ENCODE peak calls at places on chromosomes 13 and 19, in nine cellular contexts. One of them, this sample, is unnamed.

GRCh38 chr13:59250276-59250990 is 913.3 kb downstream of the DIAPH3 start:
- DNase-seq in CD4-positive, alpha-beta T cell: no peak
- DNase-seq in psoas muscle: no peak
- DNase-seq in stimulated activated CD4-positive, alpha-beta T cell treated with anti-CD3 and anti-CD28 coated beads, Interleukin-4, amount 100 ng/mL, for 1 hour: no peak
- DNase-seq in ELR: no peak
- DNase-seq in colonic mucosa: no peak
- DNase-seq in body of pancreas: no peak
- DNase-seq in NCI-H774: no peak
- DNase-seq in B cell: no peak
- DNase-seq in this sample: no peak

GRCh38 chr13:27953671-27954405 is 15.3 kb downstream of the CDX2 start:
- DNase-seq in CD4-positive, alpha-beta T cell: peak; percentile 10
- DNase-seq in NCI-H774: peak; percentile 65
- DNase-seq in colonic mucosa: peak; percentile 82
- DNase-seq in body of pancreas: peak; percentile 87
- DNase-seq in stimulated activated CD4-positive, alpha-beta T cell treated with anti-CD3 and anti-CD28 coated beads, Interleukin-4, amount 100 ng/mL, for 1 hour: peak; percentile 69
- DNase-seq in B cell: peak; percentile 85
- DNase-seq in psoas muscle: peak; percentile 71
- DNase-seq in ELR: peak; percentile 72
- DNase-seq in this sample: peak; percentile 78

GRCh38 chr13:111905609-111905945 is 161.4 kb upstream of the SOX1 start:
- DNase-seq in NCI-H774: no peak
- DNase-seq in psoas muscle: no peak
- DNase-seq in body of pancreas: no peak
- DNase-seq in CD4-positive, alpha-beta T cell: no peak
- DNase-seq in colonic mucosa: no peak
- DNase-seq in stimulated activated CD4-positive, alpha-beta T cell treated with anti-CD3 and anti-CD28 coated beads, Interleukin-4, amount 100 ng/mL, for 1 hour: no peak
- DNase-seq in ELR: no peak
- DNase-seq in B cell: no peak
- DNase-seq in this sample: no peak

GRCh38 chr19:34306213-34306661 is 51.9 kb downstream of the GARRE1 start:
- DNase-seq in NCI-H774: no peak
- DNase-seq in B cell: no peak
- DNase-seq in body of pancreas: peak; percentile 81
- DNase-seq in psoas muscle: no peak
- DNase-seq in stimulated activated CD4-positive, alpha-beta T cell treated with anti-CD3 and anti-CD28 coated beads, Interleukin-4, amount 100 ng/mL, for 1 hour: no peak
- DNase-seq in CD4-positive, alpha-beta T cell: no peak
- DNase-seq in colonic mucosa: peak; percentile 73
- DNase-seq in ELR: no peak
- DNase-seq in this sample: no peak

GRCh38 chr19:38519168-38519567 is 85.7 kb downstream of the RYR1 start:
- DNase-seq in NCI-H774: no peak
- DNase-seq in B cell: no peak
- DNase-seq in ELR: no peak
- DNase-seq in psoas muscle: no peak
- DNase-seq in CD4-positive, alpha-beta T cell: no peak
- DNase-seq in colonic mucosa: no peak
- DNase-seq in stimulated activated CD4-positive, alpha-beta T cell treated with anti-CD3 and anti-CD28 coated beads, Interleukin-4, amount 100 ng/mL, for 1 hour: no peak
- DNase-seq in body of pancreas: no peak
- DNase-seq in this sample: no peak

GRCh38 chr13:114179087-114179658 is at the start of gene CFAP97D2:
- DNase-seq in B cell: no peak
- DNase-seq in body of pancreas: no peak
- DNase-seq in psoas muscle: no peak
- DNase-seq in CD4-positive, alpha-beta T cell: no peak
- DNase-seq in colonic mucosa: no peak
- DNase-seq in stimulated activated CD4-positive, alpha-beta T cell treated with anti-CD3 and anti-CD28 coated beads, Interleukin-4, amount 100 ng/mL, for 1 hour: no peak
- DNase-seq in ELR: no peak
- DNase-seq in NCI-H774: no peak
- DNase-seq in this sample: no peak

GRCh38 chr13:50594276-50594970 is 249.1 kb downstream of the DLEU7 start:
- DNase-seq in body of pancreas: no peak
- DNase-seq in ELR: no peak
- DNase-seq in stimulated activated CD4-positive, alpha-beta T cell treated with anti-CD3 and anti-CD28 coated beads, Interleukin-4, amount 100 ng/mL, for 1 hour: peak; percentile 7
- DNase-seq in psoas muscle: no peak
- DNase-seq in colonic mucosa: no peak
- DNase-seq in NCI-H774: no peak
- DNase-seq in B cell: peak; percentile 49
- DNase-seq in CD4-positive, alpha-beta T cell: no peak
- DNase-seq in this sample: no peak

GRCh38 chr19:14475251-14476073 is at the start of gene PTGER1:
- DNase-seq in NCI-H774: no peak
- DNase-seq in ELR: peak; percentile 62
- DNase-seq in CD4-positive, alpha-beta T cell: no peak
- DNase-seq in colonic mucosa: peak; percentile 42
- DNase-seq in psoas muscle: no peak
- DNase-seq in B cell: peak; percentile 62
- DNase-seq in body of pancreas: no peak
- DNase-seq in stimulated activated CD4-positive, alpha-beta T cell treated with anti-CD3 and anti-CD28 coated beads, Interleukin-4, amount 100 ng/mL, for 1 hour: no peak
- DNase-seq in this sample: peak; percentile 69

GRCh38 chr19:5048091-5048726 is 79.3 kb downstream of the KDM4B start:
- DNase-seq in NCI-H774: peak; percentile 33
- DNase-seq in body of pancreas: peak; percentile 80
- DNase-seq in colonic mucosa: peak; percentile 85
- DNase-seq in psoas muscle: peak; percentile 81
- DNase-seq in CD4-positive, alpha-beta T cell: peak; percentile 26
- DNase-seq in B cell: peak; percentile 90
- DNase-seq in stimulated activated CD4-positive, alpha-beta T cell treated with anti-CD3 and anti-CD28 coated beads, Interleukin-4, amount 100 ng/mL, for 1 hour: peak; percentile 58
- DNase-seq in ELR: peak; percentile 80
- DNase-seq in this sample: peak; percentile 81

GRCh38 chr19:54551293-54551692 is 22.3 kb upstream of the LILRA2 start:
- DNase-seq in NCI-H774: no peak
- DNase-seq in psoas muscle: no peak
- DNase-seq in stimulated activated CD4-positive, alpha-beta T cell treated with anti-CD3 and anti-CD28 coated beads, Interleukin-4, amount 100 ng/mL, for 1 hour: no peak
- DNase-seq in colonic mucosa: no peak
- DNase-seq in body of pancreas: no peak
- DNase-seq in CD4-positive, alpha-beta T cell: no peak
- DNase-seq in B cell: no peak
- DNase-seq in ELR: no peak
- DNase-seq in this sample: no peak

GRCh38 chr19:58366576-58367430 is 4.3 kb upstream of the ZNF497 start:
- DNase-seq in ELR: no peak
- DNase-seq in stimulated activated CD4-positive, alpha-beta T cell treated with anti-CD3 and anti-CD28 coated beads, Interleukin-4, amount 100 ng/mL, for 1 hour: no peak
- DNase-seq in psoas muscle: no peak
- DNase-seq in B cell: peak; percentile 34
- DNase-seq in NCI-H774: no peak
- DNase-seq in CD4-positive, alpha-beta T cell: no peak
- DNase-seq in body of pancreas: no peak
- DNase-seq in colonic mucosa: no peak
- DNase-seq in this sample: no peak

GRCh38 chr13:76735641-76736040 is 150.6 kb downstream of the KCTD12 start:
- DNase-seq in NCI-H774: no peak
- DNase-seq in psoas muscle: no peak
- DNase-seq in body of pancreas: no peak
- DNase-seq in B cell: no peak
- DNase-seq in stimulated activated CD4-positive, alpha-beta T cell treated with anti-CD3 and anti-CD28 coated beads, Interleukin-4, amount 100 ng/mL, for 1 hour: no peak
- DNase-seq in ELR: no peak
- DNase-seq in CD4-positive, alpha-beta T cell: no peak
- DNase-seq in colonic mucosa: no peak
- DNase-seq in this sample: no peak

GRCh38 chr13:63542704-63543215 is 2127.1 kb upstream of the PCDH20 start:
- DNase-seq in psoas muscle: no peak
- DNase-seq in ELR: no peak
- DNase-seq in B cell: no peak
- DNase-seq in body of pancreas: no peak
- DNase-seq in CD4-positive, alpha-beta T cell: no peak
- DNase-seq in stimulated activated CD4-positive, alpha-beta T cell treated with anti-CD3 and anti-CD28 coated beads, Interleukin-4, amount 100 ng/mL, for 1 hour: no peak
- DNase-seq in NCI-H774: no peak
- DNase-seq in colonic mucosa: no peak
- DNase-seq in this sample: no peak

GRCh38 chr19:18809149-18809978 is 18.3 kb upstream of the COMP start:
- DNase-seq in B cell: no peak
- DNase-seq in NCI-H774: no peak
- DNase-seq in body of pancreas: peak; percentile 66
- DNase-seq in CD4-positive, alpha-beta T cell: no peak
- DNase-seq in colonic mucosa: peak; percentile 38
- DNase-seq in ELR: peak; percentile 62
- DNase-seq in stimulated activated CD4-positive, alpha-beta T cell treated with anti-CD3 and anti-CD28 coated beads, Interleukin-4, amount 100 ng/mL, for 1 hour: no peak
- DNase-seq in psoas muscle: peak; percentile 72
- DNase-seq in this sample: peak; percentile 78

GRCh38 chr19:7657047-7657779 is 11.6 kb upstream of the RETN start:
- DNase-seq in ELR: no peak
- DNase-seq in psoas muscle: peak; percentile 19
- DNase-seq in colonic mucosa: no peak
- DNase-seq in CD4-positive, alpha-beta T cell: no peak
- DNase-seq in NCI-H774: no peak
- DNase-seq in B cell: no peak
- DNase-seq in body of pancreas: peak; percentile 52
- DNase-seq in stimulated activated CD4-positive, alpha-beta T cell treated with anti-CD3 and anti-CD28 coated beads, Interleukin-4, amount 100 ng/mL, for 1 hour: no peak
- DNase-seq in this sample: no peak

GRCh38 chr19:17711851-17712250 is 7.4 kb upstream of the MAP1S start:
- DNase-seq in psoas muscle: no peak
- DNase-seq in ELR: no peak
- DNase-seq in NCI-H774: no peak
- DNase-seq in CD4-positive, alpha-beta T cell: no peak
- DNase-seq in colonic mucosa: no peak
- DNase-seq in body of pancreas: no peak
- DNase-seq in stimulated activated CD4-positive, alpha-beta T cell treated with anti-CD3 and anti-CD28 coated beads, Interleukin-4, amount 100 ng/mL, for 1 hour: no peak
- DNase-seq in B cell: no peak
- DNase-seq in this sample: no peak

GRCh38 chr19:2616741-2617392 is 85.6 kb downstream of the GNG7 start:
- DNase-seq in B cell: peak; percentile 50
- DNase-seq in CD4-positive, alpha-beta T cell: no peak
- DNase-seq in psoas muscle: no peak
- DNase-seq in colonic mucosa: no peak
- DNase-seq in stimulated activated CD4-positive, alpha-beta T cell treated with anti-CD3 and anti-CD28 coated beads, Interleukin-4, amount 100 ng/mL, for 1 hour: peak; percentile 46
- DNase-seq in NCI-H774: no peak
- DNase-seq in ELR: no peak
- DNase-seq in body of pancreas: peak; percentile 67
- DNase-seq in this sample: no peak

GRCh38 chr13:32323912-32324311 is 8.6 kb downstream of the BRCA2 start:
- DNase-seq in colonic mucosa: no peak
- DNase-seq in B cell: no peak
- DNase-seq in stimulated activated CD4-positive, alpha-beta T cell treated with anti-CD3 and anti-CD28 coated beads, Interleukin-4, amount 100 ng/mL, for 1 hour: no peak
- DNase-seq in psoas muscle: no peak
- DNase-seq in NCI-H774: no peak
- DNase-seq in body of pancreas: no peak
- DNase-seq in CD4-positive, alpha-beta T cell: no peak
- DNase-seq in ELR: peak; percentile 83
- DNase-seq in this sample: peak; percentile 70

GRCh38 chr19:53057904-53058579 is 13.5 kb downstream of the ERVV-2 start:
- DNase-seq in colonic mucosa: no peak
- DNase-seq in NCI-H774: no peak
- DNase-seq in stimulated activated CD4-positive, alpha-beta T cell treated with anti-CD3 and anti-CD28 coated beads, Interleukin-4, amount 100 ng/mL, for 1 hour: no peak
- DNase-seq in B cell: no peak
- DNase-seq in psoas muscle: no peak
- DNase-seq in CD4-positive, alpha-beta T cell: no peak
- DNase-seq in ELR: peak; percentile 2
- DNase-seq in body of pancreas: peak; percentile 55
- DNase-seq in this sample: peak; percentile 41

GRCh38 chr19:18153555-18154134 is 682 bp downstream of the PIK3R2 start:
- DNase-seq in B cell: peak; percentile 73
- DNase-seq in psoas muscle: peak; percentile 40
- DNase-seq in CD4-positive, alpha-beta T cell: no peak
- DNase-seq in ELR: peak; percentile 37
- DNase-seq in NCI-H774: no peak
- DNase-seq in stimulated activated CD4-positive, alpha-beta T cell treated with anti-CD3 and anti-CD28 coated beads, Interleukin-4, amount 100 ng/mL, for 1 hour: peak; percentile 35
- DNase-seq in colonic mucosa: no peak
- DNase-seq in body of pancreas: no peak
- DNase-seq in this sample: peak; percentile 18

GRCh38 chr19:14505488-14506239 is 9.7 kb upstream of the GIPC1 start:
- DNase-seq in colonic mucosa: peak; percentile 83
- DNase-seq in psoas muscle: peak; percentile 51
- DNase-seq in NCI-H774: no peak
- DNase-seq in B cell: peak; percentile 78
- DNase-seq in ELR: peak; percentile 97
- DNase-seq in CD4-positive, alpha-beta T cell: peak; percentile 63
- DNase-seq in stimulated activated CD4-positive, alpha-beta T cell treated with anti-CD3 and anti-CD28 coated beads, Interleukin-4, amount 100 ng/mL, for 1 hour: peak; percentile 73
- DNase-seq in body of pancreas: peak; percentile 54
- DNase-seq in this sample: peak; percentile 98

GRCh38 chr19:33621811-33622504 is at the start of gene CHST8:
- DNase-seq in CD4-positive, alpha-beta T cell: no peak
- DNase-seq in stimulated activated CD4-positive, alpha-beta T cell treated with anti-CD3 and anti-CD28 coated beads, Interleukin-4, amount 100 ng/mL, for 1 hour: no peak
- DNase-seq in psoas muscle: peak; percentile 43
- DNase-seq in B cell: peak; percentile 65
- DNase-seq in body of pancreas: peak; percentile 20
- DNase-seq in NCI-H774: peak; percentile 59
- DNase-seq in colonic mucosa: peak; percentile 47
- DNase-seq in ELR: peak; percentile 30
- DNase-seq in this sample: peak; percentile 28

GRCh38 chr19:43664008-43664407 is 6.0 kb downstream of the PLAUR start:
- DNase-seq in NCI-H774: no peak
- DNase-seq in ELR: no peak
- DNase-seq in body of pancreas: peak; percentile 27
- DNase-seq in psoas muscle: no peak
- DNase-seq in CD4-positive, alpha-beta T cell: no peak
- DNase-seq in stimulated activated CD4-positive, alpha-beta T cell treated with anti-CD3 and anti-CD28 coated beads, Interleukin-4, amount 100 ng/mL, for 1 hour: no peak
- DNase-seq in B cell: no peak
- DNase-seq in colonic mucosa: no peak
- DNase-seq in this sample: no peak

GRCh38 chr13:97211357-97211756 is 10.8 kb upstream of the MBNL2 start:
- DNase-seq in CD4-positive, alpha-beta T cell: no peak
- DNase-seq in B cell: no peak
- DNase-seq in colonic mucosa: no peak
- DNase-seq in psoas muscle: no peak
- DNase-seq in ELR: peak; percentile 12
- DNase-seq in body of pancreas: no peak
- DNase-seq in NCI-H774: no peak
- DNase-seq in stimulated activated CD4-positive, alpha-beta T cell treated with anti-CD3 and anti-CD28 coated beads, Interleukin-4, amount 100 ng/mL, for 1 hour: no peak
- DNase-seq in this sample: peak; percentile 22

GRCh38 chr13:63279136-63279535 is 1863.5 kb upstream of the PCDH20 start:
- DNase-seq in NCI-H774: no peak
- DNase-seq in CD4-positive, alpha-beta T cell: no peak
- DNase-seq in stimulated activated CD4-positive, alpha-beta T cell treated with anti-CD3 and anti-CD28 coated beads, Interleukin-4, amount 100 ng/mL, for 1 hour: no peak
- DNase-seq in colonic mucosa: no peak
- DNase-seq in body of pancreas: no peak
- DNase-seq in B cell: no peak
- DNase-seq in ELR: peak; percentile 1
- DNase-seq in psoas muscle: no peak
- DNase-seq in this sample: no peak

GRCh38 chr19:9149976-9150375 is 9.8 kb downstream of the ZNF317 start:
- DNase-seq in CD4-positive, alpha-beta T cell: no peak
- DNase-seq in NCI-H774: no peak
- DNase-seq in body of pancreas: no peak
- DNase-seq in stimulated activated CD4-positive, alpha-beta T cell treated with anti-CD3 and anti-CD28 coated beads, Interleukin-4, amount 100 ng/mL, for 1 hour: no peak
- DNase-seq in B cell: no peak
- DNase-seq in psoas muscle: no peak
- DNase-seq in colonic mucosa: no peak
- DNase-seq in ELR: no peak
- DNase-seq in this sample: no peak

This sample was measured in EL.